ENCODE peak calls at places on chromosomes 13 and 19, in four cellular contexts. One of them, this sample, is unnamed.

GRCh38 chr19:23286477-23286876 is 36.3 kb upstream of the ZNF724 start:
- DNase-seq in suprapubic skin: no peak
- DNase-seq in K562: no peak
- DNase-seq in transverse colon: no peak
- DNase-seq in this sample: no peak

GRCh38 chr19:51367565-51368365 is 1.0 kb downstream of the CLDND2 start:
- DNase-seq in suprapubic skin: peak; percentile 100
- DNase-seq in transverse colon: peak; percentile 100
- DNase-seq in K562: peak; percentile 97
- DNase-seq in this sample: peak; percentile 99

GRCh38 chr19:49436381-49437017 is 4.8 kb downstream of the SLC17A7 start:
- DNase-seq in K562: peak; percentile 89
- DNase-seq in suprapubic skin: no peak
- DNase-seq in transverse colon: no peak
- DNase-seq in this sample: no peak

GRCh38 chr13:60572003-60572792 is 175.2 kb downstream of the TDRD3 start:
- DNase-seq in K562: no peak
- DNase-seq in suprapubic skin: no peak
- DNase-seq in transverse colon: no peak
- DNase-seq in this sample: no peak

GRCh38 chr19:12790628-12791344 is 500 bp upstream of the JUNB start:
- DNase-seq in suprapubic skin: peak; percentile 70
- DNase-seq in K562: no peak
- DNase-seq in transverse colon: no peak
- DNase-seq in this sample: peak; percentile 56

GRCh38 chr13:51784097-51784496 is 19.9 kb downstream of the DHRS12 start:
- DNase-seq in K562: no peak
- DNase-seq in suprapubic skin: peak; percentile 26
- DNase-seq in transverse colon: no peak
- DNase-seq in this sample: no peak

GRCh38 chr19:15187026-15188007 is 13.5 kb downstream of the NOTCH3 start:
- DNase-seq in K562: peak; percentile 73
- DNase-seq in transverse colon: no peak
- DNase-seq in suprapubic skin: no peak
- DNase-seq in this sample: no peak

GRCh38 chr13:76538004-76538403 is 348.2 kb downstream of the KCTD12 start:
- DNase-seq in suprapubic skin: no peak
- DNase-seq in K562: no peak
- DNase-seq in transverse colon: no peak
- DNase-seq in this sample: no peak

GRCh38 chr13:46354143-46355087 is 32.6 kb downstream of the RUBCNL start:
- DNase-seq in suprapubic skin: no peak
- DNase-seq in transverse colon: no peak
- DNase-seq in K562: no peak
- DNase-seq in this sample: no peak

GRCh38 chr13:46964789-46965527 is 68.1 kb upstream of the HTR2A start:
- DNase-seq in transverse colon: no peak
- DNase-seq in suprapubic skin: no peak
- DNase-seq in K562: no peak
- DNase-seq in this sample: no peak

GRCh38 chr13:50129923-50130685 is 114.9 kb downstream of the KCNRG start:
- DNase-seq in transverse colon: peak; percentile 48
- DNase-seq in K562: no peak
- DNase-seq in suprapubic skin: peak; percentile 81
- DNase-seq in this sample: peak; percentile 31

GRCh38 chr19:35904312-35905068 is 2.2 kb downstream of the HCST start:
- DNase-seq in suprapubic skin: no peak
- DNase-seq in transverse colon: no peak
- DNase-seq in K562: no peak
- DNase-seq in this sample: no peak

GRCh38 chr13:35500071-35500595 is 23.6 kb upstream of the MAB21L1 start:
- DNase-seq in transverse colon: no peak
- DNase-seq in suprapubic skin: no peak
- DNase-seq in K562: no peak
- DNase-seq in this sample: no peak

GRCh38 chr13:90800082-90800746 is 547.3 kb upstream of the MIR17HG start:
- DNase-seq in transverse colon: peak; percentile 25
- DNase-seq in suprapubic skin: no peak
- DNase-seq in K562: no peak
- DNase-seq in this sample: peak; percentile 17

GRCh38 chr13:27171244-27171829 is at the start of gene USP12:
- DNase-seq in suprapubic skin: peak; percentile 77
- DNase-seq in transverse colon: peak; percentile 32
- DNase-seq in K562: peak; percentile 48
- DNase-seq in this sample: no peak

GRCh38 chr13:113354831-113355610 is 8.9 kb downstream of the GRTP1 start:
- DNase-seq in suprapubic skin: no peak
- DNase-seq in transverse colon: no peak
- DNase-seq in K562: no peak
- DNase-seq in this sample: no peak
- TF ChIP-seq CTCF in suprapubic skin: no peak
- TF ChIP-seq CTCF in transverse colon: no peak
- TF ChIP-seq CTCF in K562: no peak
- TF ChIP-seq CTCF in this sample: no peak

GRCh38 chr13:114237415-114238112 is 2.9 kb downstream of the CDC16 start:
- DNase-seq in K562: peak; percentile 24
- DNase-seq in suprapubic skin: no peak
- DNase-seq in transverse colon: no peak
- DNase-seq in this sample: no peak

GRCh38 chr13:114236224-114236623 is 1.5 kb downstream of the CDC16 start:
- DNase-seq in K562: no peak
- DNase-seq in suprapubic skin: no peak
- DNase-seq in transverse colon: no peak
- DNase-seq in this sample: no peak

GRCh38 chr13:114234266-114234644 is 442 bp upstream of the CDC16 start:
- DNase-seq in transverse colon: no peak
- DNase-seq in K562: no peak
- DNase-seq in suprapubic skin: no peak
- DNase-seq in this sample: no peak

GRCh38 chr13:114235697-114236096 is 1.0 kb downstream of the CDC16 start:
- DNase-seq in transverse colon: no peak
- DNase-seq in suprapubic skin: no peak
- DNase-seq in K562: no peak
- DNase-seq in this sample: no peak

GRCh38 chr13:114234645-114235421 is at the start of gene CDC16:
- DNase-seq in K562: peak; percentile 93
- DNase-seq in transverse colon: peak; percentile 95
- DNase-seq in suprapubic skin: peak; percentile 96
- DNase-seq in this sample: peak; percentile 92
- TF ChIP-seq EP300 in K562: no peak
- TF ChIP-seq EP300 in transverse colon: no peak
- TF ChIP-seq EP300 in suprapubic skin: no peak
- TF ChIP-seq EP300 in this sample: no peak

GRCh38 chr19:18541992-18542935 is 1.1 kb downstream of the FKBP8 start:
- DNase-seq in suprapubic skin: no peak
- DNase-seq in K562: no peak
- DNase-seq in transverse colon: no peak
- DNase-seq in this sample: no peak
- H3K27ac ChIP-seq in suprapubic skin: peak overlapping the region; percentile 90
- H3K27ac ChIP-seq in K562: peak overlapping the region; percentile 75
- H3K27ac ChIP-seq in transverse colon: peak overlapping the region; percentile 88
- H3K27ac ChIP-seq in this sample: peak overlapping the region; percentile 82

GRCh38 chr19:56146904-56147303 is 5.8 kb downstream of the ZNF444 start:
- DNase-seq in transverse colon: no peak
- DNase-seq in suprapubic skin: no peak
- DNase-seq in K562: no peak
- DNase-seq in this sample: no peak

GRCh38 chr19:56147307-56147706 is 6.2 kb downstream of the ZNF444 start:
- DNase-seq in suprapubic skin: no peak
- DNase-seq in K562: no peak
- DNase-seq in transverse colon: no peak
- DNase-seq in this sample: no peak

GRCh38 chr19:56149656-56150038 is 8.6 kb downstream of the ZNF444 start:
- DNase-seq in K562: no peak
- DNase-seq in transverse colon: no peak
- DNase-seq in suprapubic skin: no peak
- DNase-seq in this sample: no peak

GRCh38 chr19:56150358-56150757 is 9.3 kb downstream of the ZNF444 start:
- DNase-seq in K562: no peak
- DNase-seq in suprapubic skin: no peak
- DNase-seq in transverse colon: no peak
- DNase-seq in this sample: no peak

DNA sequence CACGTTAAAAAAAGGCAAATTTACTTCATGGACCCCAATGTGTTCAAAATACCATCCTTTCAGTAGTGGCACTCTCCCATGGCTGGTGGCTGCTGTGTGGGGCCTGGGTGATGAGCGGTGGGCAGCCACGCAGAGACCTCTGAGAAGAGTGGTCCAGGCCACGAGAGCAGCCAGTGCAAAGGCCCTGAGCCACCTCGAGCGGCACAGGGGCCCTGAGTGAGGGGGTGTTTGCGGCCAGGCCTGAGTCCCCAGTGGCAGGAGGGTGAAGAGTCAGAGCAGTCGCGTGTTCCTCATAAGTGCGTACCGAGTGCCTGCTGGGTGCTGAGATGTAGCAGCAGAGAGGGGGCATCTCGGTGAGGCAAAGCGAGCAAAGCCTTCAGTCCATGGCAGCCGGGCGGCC is 7.0 kb downstream of the ZNF444 start:
- DNase-seq in suprapubic skin: no peak
- DNase-seq in transverse colon: no peak
- DNase-seq in K562: no peak
- DNase-seq in this sample: no peak
- TF ChIP-seq CTCF in suprapubic skin: no peak
- TF ChIP-seq CTCF in transverse colon: no peak
- TF ChIP-seq CTCF in K562: no peak
- TF ChIP-seq CTCF in this sample: no peak

GRCh38 chr19:41265376-41266153 is 1.4 kb downstream of the HNRNPUL1 start:
- DNase-seq in transverse colon: peak; percentile 24
- DNase-seq in K562: peak; percentile 24
- DNase-seq in suprapubic skin: no peak
- DNase-seq in this sample: no peak

GRCh38 chr19:41261474-41262190 is 2.5 kb upstream of the HNRNPUL1 start:
- DNase-seq in transverse colon: no peak
- DNase-seq in suprapubic skin: no peak
- DNase-seq in K562: no peak
- DNase-seq in this sample: no peak

GRCh38 chr19:41264581-41265375 is 606 bp downstream of the HNRNPUL1 start:
- DNase-seq in K562: peak; percentile 66
- DNase-seq in suprapubic skin: peak; percentile 81
- DNase-seq in transverse colon: peak; percentile 65
- DNase-seq in this sample: peak; percentile 61

GRCh38 chr19:41263042-41263849 is 926 bp upstream of the HNRNPUL1 start:
- DNase-seq in suprapubic skin: peak; percentile 86
- DNase-seq in K562: peak; percentile 58
- DNase-seq in transverse colon: peak; percentile 83
- DNase-seq in this sample: peak; percentile 67

DNA sequence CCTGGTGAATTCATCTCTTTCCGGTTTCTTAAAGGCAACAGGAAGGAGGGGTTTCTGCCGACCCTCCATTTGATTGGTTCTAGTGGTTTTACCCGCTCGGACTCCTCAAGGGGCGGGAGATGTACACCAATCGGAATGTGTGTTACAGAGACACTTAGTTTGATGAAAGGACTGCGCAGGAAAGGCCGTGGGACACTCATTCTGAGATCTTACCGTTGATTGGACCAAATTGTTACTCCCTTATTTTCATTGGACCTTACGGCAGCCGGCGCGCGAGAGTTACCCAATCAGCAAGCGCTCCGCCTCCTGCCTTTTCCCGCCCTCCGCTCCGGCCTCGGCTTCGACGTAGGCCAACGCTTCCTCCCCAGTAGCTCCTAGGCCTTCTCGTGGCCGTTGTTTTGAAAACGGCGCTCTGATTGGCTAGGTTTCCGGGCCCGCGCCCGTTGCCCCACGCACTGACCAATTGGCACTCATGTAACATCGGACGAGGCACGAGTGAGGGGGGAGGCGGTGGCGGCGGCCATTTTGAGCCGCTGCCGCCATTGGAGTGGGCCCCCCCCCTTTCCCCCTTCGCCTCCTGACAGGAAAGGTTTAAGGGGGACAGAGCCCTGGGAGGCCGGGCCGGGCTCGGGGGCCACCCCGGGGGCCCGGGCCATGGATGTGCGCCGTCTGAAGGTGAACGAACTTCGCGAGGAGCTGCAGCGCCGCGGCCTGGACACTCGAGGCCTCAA is at the start of gene HNRNPUL1:
- DNase-seq in transverse colon: peak; percentile 99
- DNase-seq in suprapubic skin: peak; percentile 99
- DNase-seq in K562: peak; percentile 100
- DNase-seq in this sample: peak; percentile 99
- TF ChIP-seq EP300 in transverse colon: no peak
- TF ChIP-seq EP300 in suprapubic skin: no peak
- TF ChIP-seq EP300 in K562: no peak
- TF ChIP-seq EP300 in this sample: peak; percentile 3

This sample was measured in ovary.